ENCODE peak calls at places on chromosomes 5 and 9, in ten cellular contexts. U is esophagus squamous epithelium; G is ovary; L is CD8-positive, alpha-beta T cell; T is epithelial cell of esophagus; M is coronary artery; Q is cardiac fibroblast; Z is fibroblast of the aortic adventitia; N is upper lobe of right lung; R is upper lobe of left lung. Y is an unnamed sample.

GRCh38 chr9:22992781-22993180 is 546.2 kb downstream of the DMRTA1 start:
- DNase-seq in U (no peak), G (no peak), L (no peak), T (peak; percentile 11), M (no peak), Q (no peak), Z (no peak), N (no peak), R (no peak), Y (no peak)

GRCh38 chr9:34810187-34810524 is 100.2 kb upstream of the CCL21 start:
- DNase-seq in U (no peak), G (no peak), L (no peak), T (no peak), M (no peak), Q (no peak), Z (no peak), N (no peak), R (no peak), Y (no peak)

GRCh38 chr5:1564182-1564748 is 40.5 kb upstream of the LPCAT1 start:
- DNase-seq in U (no peak), G (no peak), L (no peak), T (peak; percentile 83), M (no peak), Q (peak; percentile 76), Z (peak; percentile 67), N (no peak), R (peak; percentile 70), Y (no peak)

GRCh38 chr9:133604856-133605255 is 4.3 kb downstream of the FAM163B start:
- DNase-seq in U (no peak), G (no peak), L (no peak), T (no peak), M (no peak), Q (no peak), Z (no peak), N (no peak), R (peak; percentile 49), Y (no peak)

GRCh38 chr9:38671748-38672147 is 48.2 kb downstream of the FAM240B start:
- DNase-seq in U (no peak), G (no peak), L (no peak), T (no peak), M (no peak), Q (peak; percentile 8), Z (no peak), N (no peak), R (no peak), Y (peak; percentile 66)

GRCh38 chr5:1503301-1504243 is 20.2 kb downstream of the LPCAT1 start:
- DNase-seq in U (no peak), G (no peak), L (no peak), T (no peak), M (no peak), Q (no peak), Z (peak; percentile 93), N (peak; percentile 83), R (peak; percentile 56), Y (no peak)

GRCh38 chr5:159096555-159097460 is 2.9 kb downstream of the EBF1 start:
- DNase-seq in U (no peak), G (peak; percentile 49), L (no peak), T (no peak), M (no peak), Q (peak; percentile 51), Z (peak; percentile 29), N (no peak), R (peak; percentile 65), Y (no peak)

GRCh38 chr9:127252405-127253093 is 12.0 kb upstream of the GARNL3 start:
- DNase-seq in U (no peak), G (no peak), L (no peak), T (peak; percentile 59), M (no peak), Q (peak; percentile 12), Z (no peak), N (no peak), R (no peak), Y (no peak)

GRCh38 chr5:160269017-160269416 is 39.7 kb downstream of the FABP6 start:
- DNase-seq in U (peak; percentile 39), G (peak; percentile 88), L (no peak), T (peak; percentile 66), M (peak; percentile 80), Q (peak; percentile 87), Z (peak; percentile 32), N (peak; percentile 94), R (no peak), Y (no peak)

GRCh38 chr5:79349047-79349446 is 113.1 kb downstream of the JMY start:
- DNase-seq in U (no peak), G (no peak), L (no peak), T (peak; percentile 81), M (no peak), Q (no peak), Z (no peak), N (no peak), R (no peak), Y (no peak)

GRCh38 chr5:116990010-116990409 is 415.4 kb upstream of the SEMA6A start:
- DNase-seq in U (no peak), G (no peak), L (no peak), T (no peak), M (no peak), Q (no peak), Z (no peak), N (no peak), R (no peak), Y (no peak)

GRCh38 chr9:126872516-126872915 is 12.1 kb downstream of the ZBTB34 start:
- DNase-seq in U (no peak), G (no peak), L (no peak), T (no peak), M (no peak), Q (no peak), Z (no peak), N (no peak), R (no peak), Y (no peak)

GRCh38 chr5:135386096-135386495 is 12.9 kb downstream of the MACROH2A1 start:
- DNase-seq in U (no peak), G (no peak), L (no peak), T (peak; percentile 93), M (no peak), Q (peak; percentile 79), Z (peak; percentile 53), N (no peak), R (no peak), Y (no peak)

GRCh38 chr5:179250561-179251225 is 94.6 kb downstream of the ADAMTS2 start:
- DNase-seq in U (no peak), G (peak; percentile 19), L (no peak), T (no peak), M (peak; percentile 62), Q (no peak), Z (no peak), N (peak; percentile 38), R (no peak), Y (no peak)

GRCh38 chr9:2676466-2676865 is 40.8 kb upstream of the KCNV2 start:
- DNase-seq in U (no peak), G (no peak), L (no peak), T (peak; percentile 15), M (no peak), Q (no peak), Z (no peak), N (no peak), R (no peak), Y (no peak)

GRCh38 chr9:15416880-15417279 is 5.8 kb upstream of the SNAPC3 start:
- DNase-seq in U (no peak), G (no peak), L (peak; percentile 26), T (peak; percentile 77), M (no peak), Q (peak; percentile 76), Z (peak; percentile 68), N (no peak), R (no peak), Y (no peak)

GRCh38 chr9:134558124-134558805 is 83.3 kb upstream of the COL5A1 start:
- DNase-seq in U (no peak), G (no peak), L (no peak), T (no peak), M (peak; percentile 40), Q (no peak), Z (no peak), N (peak; percentile 36), R (no peak), Y (no peak)

GRCh38 chr9:121283856-121284732 is 16.1 kb downstream of the GSN start:
- DNase-seq in U (no peak), G (no peak), L (no peak), T (no peak), M (peak; percentile 73), Q (no peak), Z (no peak), N (peak; percentile 62), R (no peak), Y (no peak)

GRCh38 chr5:141208478-141208877 is at the start of gene PCDHB12:
- DNase-seq in U (no peak), G (peak; percentile 44), L (no peak), T (no peak), M (no peak), Q (peak; percentile 9), Z (no peak), N (no peak), R (no peak), Y (no peak)
- TF ChIP-seq CTCF in U (no peak), G (no peak), L (no peak), T (no peak), M (no peak), Q (no peak), Z (no peak), N (peak; percentile 22), R (no peak), Y (no peak)

GRCh38 chr5:175306381-175306780 is 137.6 kb downstream of the DRD1 start:
- DNase-seq in U (no peak), G (no peak), L (no peak), T (no peak), M (no peak), Q (no peak), Z (no peak), N (no peak), R (no peak), Y (no peak)
- TF ChIP-seq CTCF in U (no peak), G (no peak), L (no peak), T (no peak), M (no peak), Q (no peak), Z (no peak), N (no peak), R (no peak), Y (no peak)

DNA sequence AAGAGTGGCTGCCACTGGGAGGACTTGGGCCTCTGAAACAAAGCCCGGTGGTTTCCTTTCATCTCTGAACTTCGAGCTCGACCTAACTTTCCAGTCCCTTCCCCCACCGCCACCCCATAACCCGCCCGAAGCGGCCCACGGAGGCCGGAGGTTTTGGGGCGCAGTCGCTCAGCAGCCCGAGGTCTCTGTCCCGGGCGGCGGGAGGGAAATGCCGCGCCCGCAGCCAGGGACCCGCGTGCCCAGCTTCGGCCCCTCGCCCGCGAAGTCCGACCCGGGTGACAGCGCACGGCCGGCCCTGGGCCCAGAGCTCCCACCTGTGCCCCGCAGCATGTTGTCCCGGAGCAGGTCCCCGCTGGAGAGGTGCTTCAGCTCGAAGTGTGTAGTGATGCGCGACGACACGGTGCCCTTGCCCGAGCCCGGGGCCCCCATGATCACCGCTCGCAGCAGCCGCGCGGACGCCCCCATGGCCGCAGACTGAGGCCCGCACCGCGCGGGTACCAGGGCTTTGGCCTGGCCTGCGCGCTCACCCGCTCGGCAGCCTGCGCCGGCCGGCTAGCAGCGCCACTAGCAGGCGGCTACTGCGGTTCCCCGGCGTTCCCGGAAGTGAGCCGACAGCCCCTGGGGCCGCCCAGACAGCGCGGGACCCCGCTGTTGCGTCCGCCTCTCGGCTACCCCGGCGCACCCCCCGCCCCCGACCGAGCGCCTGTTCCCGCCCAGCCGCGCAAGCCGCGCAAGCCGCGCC is at the start of gene AK3:
- DNase-seq in U (peak; percentile 43), G (peak; percentile 95), L (peak; percentile 83), T (peak; percentile 87), M (peak; percentile 92), Q (peak; percentile 75), Z (peak; percentile 79), N (peak; percentile 94), R (peak; percentile 96), Y (peak; percentile 94)
- TF ChIP-seq CTCF in U (peak; percentile 7), G (no peak), L (no peak), T (no peak), M (no peak), Q (no peak), Z (peak; percentile 9), N (peak; percentile 34), R (peak; percentile 17), Y (peak; percentile 47)

GRCh38 chr9:89738137-89738932 is 133.5 kb downstream of the GADD45G start:
- DNase-seq in U (no peak), G (no peak), L (no peak), T (no peak), M (no peak), Q (no peak), Z (no peak), N (no peak), R (no peak), Y (no peak)
- TF ChIP-seq CTCF in U (no peak), G (no peak), L (no peak), T (no peak), M (no peak), Q (no peak), Z (no peak), N (no peak), R (no peak), Y (no peak)

Y was measured in osteocyte.